ENCODE peak calls at places on chromosomes 5 and 9, in four cellular contexts. Q, A, L and T are unnamed samples.

GRCh38 chr9:35748239-35748857 is 680 bp downstream of the GBA2 start:
- DNase-seq in L (no peak), A (no peak), Q (no peak), T (no peak)

GRCh38 chr5:93794954-93795353 is 53.6 kb upstream of the POU5F2 start:
- DNase-seq in Q (no peak), L (no peak), A (no peak), T (no peak)

GRCh38 chr5:79075646-79076426 is 6.3 kb downstream of the BHMT2 start:
- DNase-seq in L (peak), A (no peak), Q (no peak), T (no peak)

GRCh38 chr5:177393206-177393765 is 7.2 kb downstream of the PFN3 start:
- DNase-seq in A (no peak), Q (no peak), L (no peak), T (no peak)

GRCh38 chr9:126619336-126619919 is 5.7 kb downstream of the LMX1B start:
- DNase-seq in L (no peak), A (no peak), Q (no peak), T (no peak)

GRCh38 chr5:16871746-16872339 is 64.2 kb downstream of the MYO10 start:
- DNase-seq in L (no peak), Q (no peak), A (no peak), T (no peak)

GRCh38 chr9:121612511-121612998 is 38.9 kb upstream of the DAB2IP start:
- DNase-seq in L (peak), Q (no peak), A (no peak), T (peak)

GRCh38 chr9:76082062-76082461 is 191.6 kb downstream of the PCSK5 start:
- DNase-seq in A (no peak), L (no peak), Q (no peak), T (no peak)

GRCh38 chr5:177427919-177428573 is 1.6 kb downstream of the GRK6 start:
- DNase-seq in L (no peak), A (no peak), Q (no peak), T (no peak)

GRCh38 chr9:134226221-134226930 is 62.0 kb upstream of the RNU6ATAC start:
- DNase-seq in A (peak), L (peak), Q (no peak), T (peak)

GRCh38 chr5:131957721-131958483 is 12.4 kb upstream of the MEIKIN start:
- DNase-seq in Q (no peak), A (no peak), L (no peak), T (no peak)

GRCh38 chr5:110790673-110791072 is 51.9 kb downstream of the SLC25A46 start:
- DNase-seq in L (no peak), A (no peak), Q (no peak), T (no peak)

GRCh38 chr9:70403166-70403565 is 11.3 kb downstream of the KLF9 start:
- DNase-seq in Q (no peak), L (no peak), A (no peak), T (no peak)

GRCh38 chr5:159935946-159936345 is 19.7 kb downstream of the ADRA1B start:
- DNase-seq in Q (no peak), L (no peak), A (no peak), T (no peak)

GRCh38 chr9:124911766-124912165 is 29.1 kb downstream of the GOLGA1 start:
- DNase-seq in A (no peak), Q (no peak), L (no peak), T (no peak)

GRCh38 chr5:78361226-78361993 is 993 bp downstream of the SCAMP1 start:
- DNase-seq in A (peak), Q (no peak), L (no peak), T (no peak)

GRCh38 chr5:171541380-171541779 is 121.9 kb downstream of the FGF18 start:
- DNase-seq in A (no peak), Q (no peak), L (no peak), T (no peak)

GRCh38 chr5:158297002-158297527 is 438.1 kb upstream of the CLINT1 start:
- DNase-seq in Q (no peak), L (no peak), A (no peak), T (no peak)

GRCh38 chr5:110354896-110355295 is 371.6 kb downstream of the TMEM232 start:
- DNase-seq in A (no peak), L (no peak), Q (no peak), T (no peak)

GRCh38 chr9:90974643-90975245 is 173.1 kb downstream of the SYK start:
- DNase-seq in Q (no peak), L (no peak), A (no peak), T (no peak)

GRCh38 chr5:139271201-139272027 is 22.1 kb upstream of the MATR3 start:
- DNase-seq in L (no peak), A (no peak), Q (no peak), T (no peak)

GRCh38 chr5:175247146-175247545 is 196.8 kb downstream of the DRD1 start:
- DNase-seq in L (no peak), Q (no peak), A (no peak), T (no peak)

GRCh38 chr9:128416432-128417019 is 4.1 kb upstream of the CERCAM start:
- DNase-seq in L (no peak), A (no peak), Q (no peak), T (no peak)

GRCh38 chr5:154557548-154557947 is 79.5 kb upstream of the HAND1 start:
- DNase-seq in A (no peak), Q (no peak), L (no peak), T (no peak)

GRCh38 chr9:127899200-127899943 is at the start of gene ST6GALNAC6:
- DNase-seq in A (peak), Q (no peak), L (peak), T (peak)

GRCh38 chr9:81717747-81718077 is 28.4 kb upstream of the TLE1 start:
- DNase-seq in Q (no peak), L (no peak), A (no peak), T (no peak)

GRCh38 chr9:118236625-118237024 is 532.4 kb downstream of the TLR4 start:
- DNase-seq in L (no peak), A (no peak), Q (no peak), T (no peak)

GRCh38 chr5:112514062-112514561 is 95.0 kb upstream of the EPB41L4A start:
- DNase-seq in A (no peak), L (no peak), Q (no peak), T (no peak)

GRCh38 chr5:93274291-93274690 is 306.7 kb downstream of the NR2F1-AS1 start:
- DNase-seq in L (no peak), A (no peak), Q (no peak), T (no peak)

GRCh38 chr9:136821333-136822031 is 13.7 kb downstream of the RABL6 start:
- DNase-seq in L (peak), A (peak), Q (no peak), T (no peak)

GRCh38 chr9:76321185-76321828 is 72.9 kb downstream of the RFK start:
- DNase-seq in L (no peak), Q (no peak), A (no peak), T (no peak)

GRCh38 chr5:151820903-151821302 is 49.1 kb downstream of the G3BP1 start:
- DNase-seq in L (no peak), A (no peak), Q (no peak), T (peak)